ENCODE peak calls at places on chromosome 15, in five cellular contexts. T is mesothelial cell of epicardium, L is mammary epithelial cell, A is fibroblast of mammary gland, Q is A673. P is an unnamed sample.

GRCh38 chr15:59523702-59524101 is 85.7 kb downstream of the FAM81A start:
- DNase-seq in T (no peak), Q (no peak), L (no peak), A (no peak), P (no peak)

GRCh38 chr15:43824302-43825246 is at the start of gene MFAP1:
- DNase-seq in T (peak), L (peak), A (peak), Q (peak), P (peak)

GRCh38 chr15:38378162-38378560 is 75.8 kb upstream of the FAM98B start:
- DNase-seq in L (no peak), T (no peak), Q (peak), A (peak), P (peak)

GRCh38 chr15:84633311-84634227 is 20.5 kb downstream of the WDR73 start:
- DNase-seq in T (peak), A (peak), L (peak), Q (peak), P (peak)

GRCh38 chr15:37758412-37758811 is 176.0 kb upstream of the TMCO5A start:
- DNase-seq in T (no peak), A (no peak), L (no peak), Q (no peak), P (no peak)

GRCh38 chr15:22968356-22968755 is 11.8 kb downstream of the CYFIP1 start:
- DNase-seq in A (peak), Q (no peak), T (no peak), L (peak), P (peak)

GRCh38 chr15:100337422-100338044 is 4.2 kb downstream of the ADAMTS17 start:
- DNase-seq in L (no peak), T (no peak), Q (no peak), A (no peak), P (no peak)

GRCh38 chr15:91555307-91555706 is 298.2 kb upstream of the SLCO3A1 start:
- DNase-seq in T (no peak), L (peak), Q (peak), A (peak), P (no peak)

GRCh38 chr15:64426845-64427465 is 33.4 kb upstream of the ZNF609 start:
- DNase-seq in A (peak), T (no peak), Q (peak), L (no peak), P (peak)

GRCh38 chr15:75069301-75069925 is 46.0 kb downstream of the PPCDC start:
- DNase-seq in A (no peak), T (no peak), Q (no peak), L (no peak), P (no peak)

GRCh38 chr15:69537085-69537484 is 84.5 kb downstream of the RPLP1 start:
- DNase-seq in A (no peak), Q (no peak), T (no peak), L (no peak), P (no peak)

GRCh38 chr15:29449136-29449535 is 179.5 kb upstream of the NSMCE3 start:
- DNase-seq in T (no peak), L (no peak), Q (no peak), A (no peak), P (no peak)

GRCh38 chr15:58486062-58486461 is 54.3 kb downstream of the LIPC start:
- DNase-seq in L (no peak), T (no peak), A (no peak), Q (no peak), P (no peak)

GRCh38 chr15:98856540-98856907 is 151.1 kb downstream of the PGPEP1L start:
- DNase-seq in T (no peak), Q (no peak), A (peak), L (no peak), P (peak)

GRCh38 chr15:75328493-75329314 is 7.2 kb upstream of the COMMD4 start:
- DNase-seq in T (no peak), L (no peak), Q (no peak), A (no peak), P (no peak)

GRCh38 chr15:90013503-90013937 is 12.4 kb downstream of the ZNF710 start:
- DNase-seq in A (no peak), Q (peak), T (no peak), L (no peak), P (no peak)

GRCh38 chr15:37289109-37289765 is 188.9 kb upstream of the MEIS2 start:
- DNase-seq in L (peak), A (peak), Q (peak), T (no peak), P (peak)

GRCh38 chr15:98077186-98077585 is 116.7 kb downstream of the ARRDC4 start:
- DNase-seq in A (peak), T (no peak), L (no peak), Q (peak), P (peak)

GRCh38 chr15:56472278-56472677 is 7.3 kb upstream of the MNS1 start:
- DNase-seq in L (no peak), T (no peak), Q (no peak), A (no peak), P (no peak)

GRCh38 chr15:40693904-40694705 is 869 bp upstream of the RAD51 start:
- DNase-seq in T (no peak), A (no peak), Q (no peak), L (no peak), P (no peak)

GRCh38 chr15:95591886-95592285 is 738.6 kb upstream of the NR2F2 start:
- DNase-seq in T (no peak), Q (no peak), L (no peak), A (no peak), P (no peak)

GRCh38 chr15:34802803-34803395 is 7.5 kb upstream of the ACTC1 start:
- DNase-seq in L (peak), Q (no peak), T (no peak), A (no peak), P (peak)